ENCODE peak calls at places on chromosomes 11 and 22, in four cellular contexts. One of them, this sample, is unnamed. For H3K4me1, the result is how much of the 10 kb centered on the place peaks cover.

GRCh38 chr11:88704505-88704904 is 361.3 kb downstream of the GRM5 start:
- DNase-seq in left ventricle myocardium inferior: no peak
- DNase-seq in ovary: no peak
- DNase-seq in left lung: no peak
- DNase-seq in this sample: no peak

GRCh38 chr22:41074061-41074460 is 18.3 kb upstream of the EP300 start:
- DNase-seq in left lung: no peak
- DNase-seq in ovary: no peak
- DNase-seq in left ventricle myocardium inferior: no peak
- DNase-seq in this sample: no peak

GRCh38 chr11:104222464-104222863 is 58.5 kb upstream of the PDGFD start:
- DNase-seq in left ventricle myocardium inferior: no peak
- DNase-seq in ovary: no peak
- DNase-seq in left lung: no peak
- DNase-seq in this sample: no peak

GRCh38 chr11:2213384-2213842 is 41.8 kb upstream of the TH start:
- DNase-seq in ovary: peak
- DNase-seq in left lung: peak
- DNase-seq in left ventricle myocardium inferior: peak
- DNase-seq in this sample: peak

GRCh38 chr11:17636721-17637120 is 82.7 kb upstream of the MYOD1 start:
- DNase-seq in left lung: no peak
- DNase-seq in ovary: no peak
- DNase-seq in left ventricle myocardium inferior: no peak
- DNase-seq in this sample: no peak

GRCh38 chr11:14413307-14414072 is 54.5 kb upstream of the RRAS2 start:
- DNase-seq in ovary: peak
- DNase-seq in left ventricle myocardium inferior: peak
- DNase-seq in left lung: no peak
- DNase-seq in this sample: peak

GRCh38 chr22:47041201-47042115 is 279.0 kb downstream of the TBC1D22A start:
- DNase-seq in ovary: no peak
- DNase-seq in left lung: no peak
- DNase-seq in left ventricle myocardium inferior: no peak
- DNase-seq in this sample: no peak

GRCh38 chr11:70029831-70030811 is 48.0 kb upstream of the ANO1 start:
- DNase-seq in left lung: no peak
- DNase-seq in ovary: no peak
- DNase-seq in left ventricle myocardium inferior: no peak
- DNase-seq in this sample: no peak

GRCh38 chr11:105027671-105028070 is 4.7 kb upstream of the CASP5 start:
- DNase-seq in left ventricle myocardium inferior: no peak
- DNase-seq in ovary: no peak
- DNase-seq in left lung: no peak
- DNase-seq in this sample: no peak

GRCh38 chr11:29959488-29959887 is 57.3 kb downstream of the KCNA4 start:
- DNase-seq in left lung: no peak
- DNase-seq in left ventricle myocardium inferior: no peak
- DNase-seq in ovary: no peak
- DNase-seq in this sample: no peak

GRCh38 chr22:27424319-27424718 is 377.2 kb downstream of the MN1 start:
- DNase-seq in ovary: no peak
- DNase-seq in left ventricle myocardium inferior: no peak
- DNase-seq in left lung: no peak
- DNase-seq in this sample: no peak

GRCh38 chr11:65429724-65430405 is 7.3 kb downstream of the NEAT1 start:
- DNase-seq in left lung: peak
- DNase-seq in ovary: peak
- DNase-seq in left ventricle myocardium inferior: peak
- DNase-seq in this sample: peak

GRCh38 chr11:33319965-33320813 is 63.0 kb downstream of the HIPK3 start:
- DNase-seq in left ventricle myocardium inferior: no peak
- DNase-seq in ovary: no peak
- DNase-seq in left lung: no peak
- DNase-seq in this sample: no peak

GRCh38 chr11:101612481-101612880 is 28.7 kb upstream of the TRPC6 start:
- DNase-seq in left lung: no peak
- DNase-seq in ovary: no peak
- DNase-seq in left ventricle myocardium inferior: no peak
- DNase-seq in this sample: no peak

GRCh38 chr11:46119053-46119351 is 2.3 kb downstream of the PHF21A start:
- DNase-seq in left ventricle myocardium inferior: no peak
- DNase-seq in ovary: no peak
- DNase-seq in left lung: no peak
- DNase-seq in this sample: no peak

GRCh38 chr11:47961383-47961782 is 19.0 kb upstream of the PTPRJ start:
- DNase-seq in ovary: no peak
- DNase-seq in left ventricle myocardium inferior: no peak
- DNase-seq in left lung: no peak
- DNase-seq in this sample: no peak

GRCh38 chr22:44668190-44668885 is 33.7 kb upstream of the PRR5 start:
- DNase-seq in left ventricle myocardium inferior: no peak
- DNase-seq in ovary: peak
- DNase-seq in left lung: no peak
- DNase-seq in this sample: peak

GRCh38 chr11:127106142-127106541 is 105.6 kb upstream of the KIRREL3 start:
- DNase-seq in left lung: no peak
- DNase-seq in left ventricle myocardium inferior: no peak
- DNase-seq in ovary: no peak
- DNase-seq in this sample: no peak

GRCh38 chr11:13011366-13012036 is 2.4 kb downstream of the RASSF10 start:
- DNase-seq in ovary: no peak
- DNase-seq in left ventricle myocardium inferior: no peak
- DNase-seq in left lung: no peak
- DNase-seq in this sample: no peak

GRCh38 chr11:65102142-65103095 is 6.4 kb downstream of the VPS51 start:
- DNase-seq in left ventricle myocardium inferior: no peak
- DNase-seq in ovary: no peak
- DNase-seq in left lung: no peak
- DNase-seq in this sample: no peak

GRCh38 chr11:20671856-20672546 is 2.6 kb downstream of the NELL1 start:
- DNase-seq in left ventricle myocardium inferior: no peak
- DNase-seq in left lung: no peak
- DNase-seq in ovary: no peak
- DNase-seq in this sample: no peak

GRCh38 chr11:28195449-28195848 is 87.3 kb downstream of the METTL15 start:
- DNase-seq in ovary: no peak
- DNase-seq in left lung: no peak
- DNase-seq in left ventricle myocardium inferior: no peak
- DNase-seq in this sample: no peak

GRCh38 chr11:9187616-9188015 is 77.5 kb downstream of the DENND5A start:
- DNase-seq in left lung: no peak
- DNase-seq in left ventricle myocardium inferior: no peak
- DNase-seq in ovary: no peak
- DNase-seq in this sample: no peak

GRCh38 chr11:82733444-82734119 is at the start of gene FAM181B:
- DNase-seq in left lung: no peak
- DNase-seq in left ventricle myocardium inferior: peak
- DNase-seq in ovary: peak
- DNase-seq in this sample: peak

GRCh38 chr11:59791639-59792038 is 18.9 kb downstream of the MRPL16 start:
- DNase-seq in left lung: no peak
- DNase-seq in ovary: no peak
- DNase-seq in left ventricle myocardium inferior: no peak
- DNase-seq in this sample: no peak

DNA sequence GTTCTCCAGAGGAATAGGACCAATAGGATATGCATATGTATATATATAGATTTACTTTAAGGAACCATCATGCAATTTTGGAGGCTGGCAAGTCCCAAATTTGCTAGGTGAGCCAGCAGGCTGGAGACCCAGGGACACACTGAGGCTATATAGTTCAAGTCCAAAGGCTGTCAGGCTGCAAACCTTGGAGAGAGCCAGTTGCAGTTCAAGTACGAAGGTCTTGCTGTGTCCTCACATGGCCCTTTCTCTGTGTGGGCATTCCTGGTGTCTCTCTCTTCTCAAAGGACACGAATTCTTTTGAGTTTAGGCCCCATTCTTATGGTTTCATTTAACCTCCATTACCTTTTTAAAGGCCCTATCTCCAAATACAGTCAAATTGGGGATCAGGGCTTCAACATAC is 134.4 kb upstream of the SORL1-AS1 start:
- DNase-seq in left ventricle myocardium inferior: no peak
- DNase-seq in left lung: no peak
- DNase-seq in ovary: no peak
- DNase-seq in this sample: no peak
- H3K27ac ChIP-seq in left ventricle myocardium inferior: no peak
- H3K27ac ChIP-seq in left lung: no peak
- H3K27ac ChIP-seq in ovary: no peak
- H3K27ac ChIP-seq in this sample: no peak

GRCh38 chr22:38016182-38017078 is 32.1 kb upstream of the SOX10 start:
- DNase-seq in left lung: no peak
- DNase-seq in left ventricle myocardium inferior: peak
- DNase-seq in ovary: peak
- DNase-seq in this sample: no peak
- H3K4me1 ChIP-seq in left lung: under half
- H3K4me1 ChIP-seq in left ventricle myocardium inferior: under half
- H3K4me1 ChIP-seq in ovary: under half
- H3K4me1 ChIP-seq in this sample: under half

DNA sequence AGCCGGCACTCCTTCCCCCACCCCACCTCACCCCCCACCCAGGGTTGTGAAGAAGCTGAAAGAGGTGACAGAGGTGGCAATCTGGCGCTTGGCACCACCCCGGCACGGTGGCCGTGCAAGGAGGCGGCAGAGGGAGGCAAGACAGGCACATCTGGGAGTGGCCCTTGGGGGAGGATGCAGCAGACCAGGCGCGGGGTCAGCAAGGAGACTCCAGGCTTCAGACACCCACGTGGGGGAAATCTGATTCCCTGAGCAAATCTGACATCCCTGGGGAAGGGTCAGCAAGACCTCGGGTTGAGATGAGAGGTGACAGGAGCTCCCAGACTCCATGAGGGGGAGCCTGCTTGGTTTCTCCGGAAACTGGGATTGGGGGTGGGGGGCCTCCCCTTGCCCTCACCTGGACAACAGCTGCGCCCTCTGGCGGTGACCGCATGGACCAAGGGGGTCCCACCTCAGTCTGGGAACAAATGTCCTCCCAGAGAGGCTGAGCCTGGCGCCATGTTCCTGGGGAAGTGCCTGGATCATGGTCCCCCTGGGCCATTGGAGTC is 4.0 kb upstream of the RCOR2 start:
- DNase-seq in left lung: no peak
- DNase-seq in left ventricle myocardium inferior: no peak
- DNase-seq in ovary: no peak
- DNase-seq in this sample: no peak
- TF ChIP-seq CTCF in left lung: peak
- TF ChIP-seq CTCF in left ventricle myocardium inferior: peak
- TF ChIP-seq CTCF in ovary: no peak
- TF ChIP-seq CTCF in this sample: peak

DNA sequence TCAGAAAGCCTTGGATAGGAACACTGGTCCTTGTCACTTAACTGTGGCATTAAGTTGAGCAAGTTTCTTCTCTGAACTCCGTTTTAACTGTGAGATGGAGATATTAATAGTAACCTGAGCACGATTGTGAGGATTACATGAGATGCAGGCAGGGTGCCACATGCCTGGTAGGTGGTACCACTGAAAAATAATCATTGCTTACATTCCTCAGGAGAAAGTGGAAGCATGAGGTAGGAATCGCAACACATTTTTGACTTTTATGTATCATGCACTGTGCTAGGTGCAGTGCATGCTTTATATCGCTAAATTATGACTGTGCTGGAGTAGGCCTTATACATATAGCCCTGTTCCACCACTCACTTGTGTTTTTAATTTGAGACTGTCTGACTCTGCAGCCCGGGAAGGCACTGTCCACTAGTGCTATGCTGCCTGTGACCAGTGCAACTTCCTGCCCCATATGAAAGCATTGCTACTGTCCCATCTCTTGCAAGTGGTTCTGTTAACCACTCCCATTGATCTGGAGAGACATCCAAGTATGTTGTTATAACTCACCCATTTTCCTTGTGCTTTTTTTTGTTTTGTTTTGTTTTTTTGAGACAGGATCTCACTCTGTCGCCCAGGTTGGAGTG is 997 bp downstream of the UQCR10 start:
- DNase-seq in left lung: no peak
- DNase-seq in left ventricle myocardium inferior: no peak
- DNase-seq in ovary: no peak
- DNase-seq in this sample: no peak
- H3K27ac ChIP-seq in left lung: peak
- H3K27ac ChIP-seq in left ventricle myocardium inferior: peak
- H3K27ac ChIP-seq in ovary: no peak
- H3K27ac ChIP-seq in this sample: peak

GRCh38 chr22:42285604-42286003 is 15.2 kb upstream of the TCF20 start:
- DNase-seq in left ventricle myocardium inferior: no peak
- DNase-seq in ovary: no peak
- DNase-seq in left lung: no peak
- DNase-seq in this sample: no peak
- H3K4me1 ChIP-seq in left ventricle myocardium inferior: under half
- H3K4me1 ChIP-seq in ovary: under half
- H3K4me1 ChIP-seq in left lung: under half
- H3K4me1 ChIP-seq in this sample: under half

GRCh38 chr11:117490019-117490679 is 162.5 kb downstream of the CEP164 start:
- DNase-seq in left ventricle myocardium inferior: no peak
- DNase-seq in ovary: no peak
- DNase-seq in left lung: no peak
- DNase-seq in this sample: no peak

GRCh38 chr11:117495357-117495756 is 167.7 kb downstream of the CEP164 start:
- DNase-seq in left lung: no peak
- DNase-seq in ovary: no peak
- DNase-seq in left ventricle myocardium inferior: no peak
- DNase-seq in this sample: no peak

GRCh38 chr11:117490911-117491310 is 163.3 kb downstream of the CEP164 start:
- DNase-seq in ovary: no peak
- DNase-seq in left ventricle myocardium inferior: no peak
- DNase-seq in left lung: no peak
- DNase-seq in this sample: peak

GRCh38 chr11:117488996-117489952 is 161.6 kb downstream of the CEP164 start:
- DNase-seq in ovary: no peak
- DNase-seq in left lung: no peak
- DNase-seq in left ventricle myocardium inferior: no peak
- DNase-seq in this sample: no peak

DNA sequence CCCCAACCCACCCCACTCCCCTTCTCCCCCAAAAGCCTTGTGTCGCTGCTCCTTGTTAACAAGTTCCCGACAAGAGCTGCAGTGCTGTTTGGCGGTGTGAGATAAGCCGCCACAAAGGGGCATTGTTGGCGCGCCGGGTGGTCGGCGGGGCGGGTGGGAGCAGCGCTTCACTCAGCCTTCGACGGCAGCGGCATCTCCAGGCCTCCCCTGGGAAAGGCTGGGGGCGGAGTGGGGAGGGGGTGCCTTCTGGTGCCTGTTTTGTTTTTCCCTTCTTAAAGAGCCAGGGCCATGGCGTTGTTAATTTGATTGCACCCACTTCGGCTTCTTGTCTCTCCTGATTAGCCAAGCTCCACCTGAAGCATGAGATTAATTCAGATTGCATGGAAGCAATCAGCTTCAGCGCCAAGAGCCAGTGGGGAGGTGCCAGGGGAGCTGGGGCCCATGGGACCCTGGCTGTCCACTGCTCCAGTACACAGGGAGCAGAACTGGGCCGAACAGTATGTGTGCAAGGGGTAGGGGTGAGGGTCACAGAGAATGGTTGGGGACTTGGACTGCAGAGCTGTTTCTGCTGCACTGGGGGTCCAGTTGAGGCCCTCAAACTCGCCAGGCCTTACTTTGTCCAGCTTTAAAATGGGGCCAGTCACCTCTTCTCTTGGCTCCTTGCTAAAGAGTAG is 165.1 kb downstream of the CEP164 start:
- DNase-seq in ovary: no peak
- DNase-seq in left lung: no peak
- DNase-seq in left ventricle myocardium inferior: no peak
- DNase-seq in this sample: no peak
- TF ChIP-seq CTCF in ovary: no peak
- TF ChIP-seq CTCF in left lung: no peak
- TF ChIP-seq CTCF in left ventricle myocardium inferior: no peak
- TF ChIP-seq CTCF in this sample: no peak